ENCODE peak calls at places on chromosomes 11 and 22, in five cellular contexts. T is stimulated activated CD8-positive, alpha-beta memory T cell treated with anti-CD3 and anti-CD28 coated beads, Interleukin-2, amount 100 ng/mL, for 1 hour; X is neural progenitor cell; M is Calu3; R is ELF-1. B is an unnamed sample.
A peak's percentile ranks its signal among the peaks of the same experiment; 100 is the strongest.

GRCh38 chr22:18110194-18110943 is at the start of gene TUBA8:
- DNase-seq in T (no peak), X (peak; percentile 72), M (peak; percentile 41), R (peak; percentile 43), B (peak; percentile 57)

GRCh38 chr22:41517172-41518047 is 26.9 kb downstream of the POLR3H start:
- DNase-seq in T (no peak), X (peak; percentile 71), M (peak; percentile 84), R (peak; percentile 82), B (peak; percentile 86)

GRCh38 chr11:86990520-86990919 is 35.3 kb upstream of the FZD4 start:
- DNase-seq in T (no peak), X (peak; percentile 25), M (peak; percentile 3), R (peak; percentile 34), B (no peak)

GRCh38 chr11:111352935-111353695 is 26.0 kb downstream of the POU2AF1 start:
- DNase-seq in T (no peak), X (no peak), M (no peak), R (no peak), B (peak; percentile 67)

GRCh38 chr11:61860054-61860903 is 31.1 kb downstream of the FADS3 start:
- DNase-seq in T (no peak), X (no peak), M (peak; percentile 22), R (no peak), B (peak; percentile 60)

GRCh38 chr11:67266424-67267187 is at the start of gene GRK2:
- DNase-seq in T (no peak), X (peak; percentile 37), M (peak; percentile 42), R (no peak), B (peak; percentile 73)

GRCh38 chr11:76910620-76911414 is 50.1 kb downstream of the ACER3 start:
- DNase-seq in T (no peak), X (no peak), M (no peak), R (peak; percentile 24), B (peak; percentile 45)

GRCh38 chr11:117221775-117222517 is 9.9 kb downstream of the PCSK7 start:
- DNase-seq in T (no peak), X (no peak), M (no peak), R (no peak), B (peak; percentile 85)

GRCh38 chr11:74540270-74540669 is 46.7 kb upstream of the LIPT2 start:
- DNase-seq in T (no peak), X (no peak), M (no peak), R (no peak), B (no peak)

GRCh38 chr11:221998-222789 is 13.9 kb downstream of the SIRT3 start:
- DNase-seq in T (no peak), X (no peak), M (no peak), R (no peak), B (no peak)